ENCODE peak calls at places on chromosomes 2 and 18, in four cellular contexts. P is HTR-8/SVneo, J is WTC11, W is amniotic epithelial cell. A is an unnamed sample.

GRCh38 chr2:228103379-228103778 is 78.1 kb downstream of the SPHKAP start:
- DNase-seq in J (no peak), P (no peak), W (no peak), A (no peak)

GRCh38 chr18:64115906-64116305 is 33.0 kb downstream of the LINC00305 start:
- DNase-seq in J (no peak), P (no peak), W (peak), A (no peak)

GRCh38 chr2:150127995-150128394 is 359.5 kb downstream of the RND3 start:
- DNase-seq in J (no peak), W (peak), P (no peak), A (no peak)

GRCh38 chr2:135709992-135710391 is 31.7 kb upstream of the UBXN4 start:
- DNase-seq in J (peak), W (peak), P (peak), A (peak)

GRCh38 chr2:65017335-65017734 is 28.1 kb downstream of the SLC1A4 start:
- DNase-seq in W (no peak), J (no peak), P (no peak), A (peak)

GRCh38 chr18:73283788-73284187 is 416.0 kb upstream of the NETO1 start:
- DNase-seq in P (no peak), W (peak), J (no peak), A (no peak)

GRCh38 chr2:108270768-108271506 is 17.8 kb upstream of the SULT1C2 start:
- DNase-seq in P (no peak), J (no peak), W (no peak), A (no peak)

GRCh38 chr2:118294063-118294462 is 205.8 kb downstream of the INSIG2 start:
- DNase-seq in J (no peak), W (no peak), P (no peak), A (no peak)

GRCh38 chr2:239853121-239853520 is 172.0 kb downstream of the NDUFA10 start:
- DNase-seq in J (no peak), W (no peak), P (no peak), A (no peak)

GRCh38 chr2:238644095-238645081 is 203.5 kb upstream of the TWIST2 start:
- DNase-seq in P (peak), W (peak), J (no peak), A (no peak)

GRCh38 chr2:9112079-9112721 is 94.4 kb upstream of the ASAP2 start:
- DNase-seq in J (no peak), P (peak), W (peak), A (no peak)

GRCh38 chr18:11520536-11520935 is 88.9 kb upstream of the SLC35G4 start:
- DNase-seq in J (no peak), W (no peak), P (no peak), A (no peak)

GRCh38 chr18:75269140-75269676 is 58.6 kb downstream of the TSHZ1 start:
- DNase-seq in W (no peak), P (no peak), J (no peak), A (no peak)

GRCh38 chr2:12513339-12513738 is 203.4 kb upstream of the TRIB2 start:
- DNase-seq in W (no peak), P (no peak), J (no peak), A (no peak)

GRCh38 chr18:44683566-44683965 is 2.9 kb downstream of the SETBP1 start:
- DNase-seq in W (no peak), P (no peak), J (no peak), A (no peak)

GRCh38 chr2:238081561-238081960 is 18.6 kb upstream of the ESPNL start:
- DNase-seq in J (no peak), P (no peak), W (no peak), A (no peak)

GRCh38 chr18:48020337-48021250 is 90.1 kb upstream of the SMAD2 start:
- DNase-seq in W (no peak), P (no peak), J (peak), A (no peak)

GRCh38 chr2:88698027-88698413 is 6.5 kb downstream of the RPIA start:
- DNase-seq in P (no peak), W (no peak), J (no peak), A (no peak)

GRCh38 chr18:74259332-74259731 is 32.4 kb downstream of the CYB5A start:
- DNase-seq in P (no peak), W (no peak), J (no peak), A (no peak)